ENCODE peak calls at places on chromosomes 5 and 9, in five cellular contexts. L is lower leg skin, E is fibroblast of the aortic adventitia, Y is right atrium auricular region, F is activated B cell treated with CpG ODN at 0.5 μM for 24 hours. U is an unnamed sample.

GRCh38 chr9:7117676-7118561 is 360.1 kb downstream of the KDM4C start:
- DNase-seq in E (peak; percentile 77), F (no peak), L (no peak), Y (no peak), U (peak; percentile 57)

GRCh38 chr5:155915626-155916025 is 411.3 kb upstream of the SGCD start:
- DNase-seq in L (no peak), E (no peak), Y (no peak), F (no peak), U (no peak)

GRCh38 chr5:35367534-35367933 is 137.2 kb upstream of the PRLR start:
- DNase-seq in L (no peak), F (no peak), Y (no peak), E (no peak), U (no peak)

GRCh38 chr9:124274228-124274627 is 16.5 kb downstream of the NEK6 start:
- DNase-seq in Y (no peak), E (no peak), L (no peak), F (no peak), U (no peak)

GRCh38 chr9:69155341-69156030 is 18.6 kb upstream of the TJP2 start:
- DNase-seq in F (no peak), Y (no peak), L (no peak), E (no peak), U (no peak)

GRCh38 chr9:126965077-126965476 is 50.5 kb downstream of the RALGPS1 start:
- DNase-seq in L (no peak), E (no peak), Y (no peak), F (no peak), U (no peak)

GRCh38 chr9:28365020-28365640 is 791.8 kb upstream of the C9orf72 start:
- DNase-seq in Y (no peak), E (no peak), F (no peak), L (no peak), U (no peak)

GRCh38 chr5:155562153-155562552 is 548.6 kb downstream of the KIF4B start:
- DNase-seq in Y (no peak), L (no peak), E (no peak), F (no peak), U (no peak)

GRCh38 chr5:165460911-165461310 is 1955.5 kb downstream of the MAT2B start:
- DNase-seq in Y (no peak), L (no peak), E (peak; percentile 1), F (no peak), U (no peak)

GRCh38 chr9:129206401-129206800 is 28.3 kb upstream of the IER5L start:
- DNase-seq in Y (no peak), F (no peak), L (no peak), E (no peak), U (no peak)

GRCh38 chr5:91957671-91958070 is 574.6 kb upstream of the ARRDC3 start:
- DNase-seq in L (no peak), E (peak; percentile 46), Y (no peak), F (no peak), U (peak; percentile 18)

GRCh38 chr9:122180633-122181032 is 20.9 kb downstream of the MORN5 start:
- DNase-seq in E (peak; percentile 75), Y (no peak), F (no peak), L (no peak), U (peak; percentile 56)

GRCh38 chr9:122001491-122002201 is 91.5 kb downstream of the TTLL11 start:
- DNase-seq in Y (peak; percentile 56), L (no peak), E (peak; percentile 25), F (no peak), U (no peak)

GRCh38 chr9:80410106-80410505 is 838.3 kb downstream of the TLE4 start:
- DNase-seq in L (no peak), F (no peak), E (no peak), Y (no peak), U (no peak)

GRCh38 chr9:89455356-89455824 is 42.5 kb downstream of the SEMA4D start:
- DNase-seq in L (no peak), E (no peak), F (no peak), Y (no peak), U (no peak)

GRCh38 chr9:89760123-89760522 is 155.3 kb downstream of the GADD45G start:
- DNase-seq in Y (no peak), L (no peak), F (no peak), E (no peak), U (no peak)

GRCh38 chr5:124575731-124576130 is 170.7 kb downstream of the ZNF608 start:
- DNase-seq in E (no peak), L (no peak), Y (no peak), F (no peak), U (no peak)

GRCh38 chr9:130235558-130236435 is 29.8 kb upstream of the HMCN2 start:
- DNase-seq in Y (peak; percentile 75), F (peak; percentile 70), E (peak; percentile 57), L (peak; percentile 49), U (no peak)

DNA sequence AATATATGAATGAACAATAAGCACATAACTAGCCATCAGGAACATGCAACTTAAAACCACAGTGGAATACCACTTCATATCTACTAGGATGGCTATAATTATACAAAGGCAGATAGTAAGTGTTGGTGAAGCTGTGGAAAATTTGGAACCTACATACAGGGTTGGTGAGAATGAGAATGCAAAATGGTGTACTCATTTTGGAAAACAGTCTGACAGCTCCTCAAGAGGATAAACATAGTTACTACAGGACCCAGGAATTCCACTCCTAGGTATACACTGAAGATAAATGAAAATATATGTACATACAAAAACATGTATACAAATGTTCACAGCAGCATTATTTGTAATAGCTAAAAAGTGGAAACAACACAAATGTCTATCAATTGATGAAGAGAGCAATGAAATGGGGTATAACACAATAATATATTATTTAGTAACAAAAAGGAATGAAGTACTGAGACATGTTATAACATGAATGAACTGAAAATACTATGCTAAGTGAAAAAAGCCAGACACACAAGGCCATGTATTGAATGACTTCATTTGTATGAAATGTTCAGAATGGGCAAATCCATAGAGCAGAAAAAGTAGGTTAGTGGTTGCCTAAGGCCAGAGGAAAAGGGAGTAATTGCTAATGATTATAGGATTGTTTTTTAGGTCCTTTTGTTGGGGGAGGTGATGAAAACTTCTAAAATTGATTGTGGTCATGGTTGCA is 31.2 kb upstream of the CDK5RAP2 start:
- DNase-seq in F (no peak), Y (no peak), L (no peak), E (no peak), U (no peak)
- TF ChIP-seq CTCF in F (no peak), Y (peak; percentile 29), L (no peak), E (peak; percentile 23), U (peak; percentile 12)

DNA sequence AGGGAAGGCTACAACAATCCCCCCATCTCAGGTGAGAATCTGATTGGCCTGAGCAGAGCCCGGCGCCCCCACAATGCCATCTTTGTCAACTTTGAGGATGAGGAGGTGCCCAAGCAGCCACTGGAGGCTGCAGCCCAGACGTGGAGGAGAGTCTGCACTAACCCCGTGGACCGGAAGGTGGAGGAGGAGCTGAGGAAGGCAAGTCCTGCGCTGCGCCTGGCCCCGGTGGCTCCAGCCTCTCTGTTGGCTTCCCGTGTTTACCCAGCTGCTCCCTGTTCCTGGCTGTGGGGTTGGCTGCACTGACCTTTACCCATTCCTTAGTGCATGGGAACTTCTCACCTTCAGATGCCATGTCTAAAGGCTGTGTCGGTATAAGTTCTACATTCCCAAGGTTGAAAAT is 11.0 kb upstream of the CEL start:
- DNase-seq in L (no peak), E (no peak), F (no peak), Y (no peak), U (no peak)
- TF ChIP-seq CTCF in L (no peak), E (no peak), F (no peak), Y (no peak), U (no peak)

GRCh38 chr9:120863833-120864232 is 13.2 kb downstream of the PHF19 start:
- DNase-seq in Y (no peak), L (no peak), E (no peak), F (no peak), U (no peak)
- TF ChIP-seq CTCF in Y (no peak), L (no peak), E (no peak), F (no peak), U (no peak)

GRCh38 chr5:95554331-95554646 is 488 bp downstream of the SKIC3 start:
- DNase-seq in L (no peak), F (no peak), E (no peak), Y (no peak), U (no peak)

GRCh38 chr5:95549030-95549429 is 5.7 kb downstream of the SKIC3 start:
- DNase-seq in F (no peak), Y (no peak), E (no peak), L (no peak), U (no peak)

GRCh38 chr5:95555553-95555952 is 652 bp downstream of the ARSK start:
- DNase-seq in F (no peak), Y (no peak), L (no peak), E (peak; percentile 10), U (no peak)

DNA sequence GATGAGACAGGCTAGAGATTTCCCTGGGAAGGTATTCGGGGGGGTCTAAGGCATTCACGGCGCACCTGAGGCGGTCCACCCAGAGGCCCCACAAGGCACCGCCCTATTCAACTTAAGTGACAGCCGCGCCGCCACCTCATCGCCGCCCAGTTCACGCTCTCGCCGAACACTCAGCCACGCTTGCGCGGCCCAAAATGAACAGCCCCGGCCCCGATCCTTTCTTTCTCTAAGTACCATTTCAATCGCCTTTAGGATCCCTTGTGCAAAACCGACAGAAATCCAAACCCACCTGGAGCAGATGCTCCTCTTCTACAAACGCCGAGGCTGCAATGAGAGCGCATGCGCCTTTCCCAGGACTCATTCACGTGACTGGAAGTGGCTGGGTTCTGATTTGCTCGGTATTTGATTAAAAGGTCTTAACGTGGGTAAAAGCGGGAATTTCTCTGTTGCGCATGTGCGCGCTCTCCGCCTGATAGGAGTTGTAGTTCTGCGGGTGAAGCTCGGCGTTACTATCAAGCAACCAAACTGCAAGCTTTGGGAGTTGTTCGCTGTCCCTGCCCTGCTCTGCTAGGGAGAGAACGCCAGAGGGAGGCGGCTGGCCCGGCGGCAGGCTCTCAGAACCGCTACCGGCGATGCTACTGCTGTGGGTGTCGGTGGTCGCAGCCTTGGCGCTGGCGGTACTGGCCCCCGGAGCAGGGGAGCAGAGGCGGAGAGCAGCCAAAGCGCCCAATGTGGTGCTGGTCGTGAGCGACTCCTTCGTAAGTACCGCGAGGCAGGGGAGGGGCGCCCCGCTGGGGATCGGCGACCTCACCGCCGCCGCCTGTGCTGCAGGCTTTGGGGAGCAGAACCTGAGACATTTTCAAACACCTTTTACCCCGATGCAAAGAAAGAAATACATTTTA is at the start of the genes ARSK and SKIC3:
- DNase-seq in F (peak; percentile 80), E (peak; percentile 100), Y (peak; percentile 99), L (peak; percentile 97), U (peak; percentile 99)
- TF ChIP-seq CTCF in F (no peak), E (peak; percentile 66), Y (peak; percentile 52), L (no peak), U (peak; percentile 61)